ENCODE peak calls at places on chromosomes 7 and 10, in four cellular contexts. N is astrocyte of the spinal cord, I is heart left ventricle, Y is brain microvascular endothelial cell. W is an unnamed sample.

GRCh38 chr7:148772297-148773089 is 73.8 kb downstream of the CUL1 start:
- DNase-seq in N (peak), I (no peak), Y (peak), W (no peak)

GRCh38 chr7:128114806-128115205 is 83.6 kb upstream of the LRRC4 start:
- DNase-seq in N (no peak), I (no peak), Y (no peak), W (no peak)

GRCh38 chr7:130381468-130382312 is 1.4 kb downstream of the CPA1 start:
- DNase-seq in N (no peak), I (no peak), Y (no peak), W (no peak)

GRCh38 chr7:75951506-75951905 is 36.6 kb downstream of the POR start:
- DNase-seq in N (no peak), I (peak), Y (peak), W (no peak)

GRCh38 chr10:80609331-80609730 is 71.6 kb downstream of the SH2D4B start:
- DNase-seq in N (no peak), I (no peak), Y (no peak), W (no peak)

GRCh38 chr7:26291699-26292538 is at the start of gene SNX10:
- DNase-seq in N (no peak), I (peak), Y (no peak), W (peak)

GRCh38 chr10:119090968-119091367 is 10.4 kb upstream of the EIF3A start:
- DNase-seq in N (peak), I (no peak), Y (peak), W (no peak)

GRCh38 chr10:102624751-102625330 is 19.4 kb upstream of the TRIM8 start:
- DNase-seq in N (no peak), I (no peak), Y (no peak), W (no peak)

GRCh38 chr7:1607686-1608085 is 37.9 kb upstream of the PSMG3 start:
- DNase-seq in N (no peak), I (no peak), Y (no peak), W (no peak)

GRCh38 chr10:96685297-96685696 is 35.0 kb downstream of the PIK3AP1 start:
- DNase-seq in N (no peak), I (no peak), Y (no peak), W (no peak)

GRCh38 chr7:98541101-98541500 is 76.0 kb upstream of the NPTX2 start:
- DNase-seq in N (no peak), I (no peak), Y (no peak), W (no peak)

GRCh38 chr7:2918406-2918805 is 74.3 kb upstream of the GNA12 start:
- DNase-seq in N (no peak), I (no peak), Y (no peak), W (no peak)

GRCh38 chr7:73904219-73905136 is 43.5 kb downstream of the TMEM270 start:
- DNase-seq in N (peak), I (no peak), Y (no peak), W (no peak)

GRCh38 chr10:1297566-1298301 is 241.5 kb downstream of the WDR37 start:
- DNase-seq in N (no peak), I (no peak), Y (no peak), W (no peak)

GRCh38 chr10:133422223-133422820 is 2.1 kb downstream of the SPRN start:
- DNase-seq in N (no peak), I (no peak), Y (no peak), W (no peak)

GRCh38 chr10:44713307-44713706 is 197.8 kb upstream of the TMEM72 start:
- DNase-seq in N (no peak), I (no peak), Y (no peak), W (no peak)

GRCh38 chr10:120426306-120426705 is 30.7 kb upstream of the PLPP4 start:
- DNase-seq in N (peak), I (no peak), Y (peak), W (no peak)

GRCh38 chr10:48533951-48534720 is 70.7 kb downstream of the ARHGAP22 start:
- DNase-seq in N (peak), I (no peak), Y (no peak), W (no peak)

GRCh38 chr10:24858244-24858907 is 94.0 kb downstream of the PRTFDC1 start:
- DNase-seq in N (peak), I (peak), Y (peak), W (no peak)

GRCh38 chr7:150406565-150407421 is 27.7 kb downstream of the ZNF775 start:
- DNase-seq in N (no peak), I (peak), Y (no peak), W (peak)

GRCh38 chr10:46272863-46273415 is 13.9 kb upstream of the ANTXRL start:
- DNase-seq in N (no peak), I (no peak), Y (no peak), W (peak)

GRCh38 chr7:79837915-79838314 is 296.7 kb upstream of the GNAI1 start:
- DNase-seq in N (no peak), I (no peak), Y (no peak), W (no peak)

GRCh38 chr7:45033261-45033930 is 33.4 kb downstream of the CCM2 start:
- DNase-seq in N (peak), I (no peak), Y (peak), W (no peak)

GRCh38 chr7:17774248-17774647 is 166.0 kb downstream of the SNX13 start:
- DNase-seq in N (peak), I (peak), Y (peak), W (no peak)

GRCh38 chr10:11875183-11875498 is 52.0 kb downstream of the PROSER2 start:
- DNase-seq in N (no peak), I (no peak), Y (no peak), W (no peak)

GRCh38 chr10:35372329-35372728 is 36.0 kb downstream of the CCNY start:
- DNase-seq in N (peak), I (peak), Y (no peak), W (no peak)

GRCh38 chr10:26380815-26381214 is 57.3 kb upstream of the APBB1IP start:
- DNase-seq in N (no peak), I (no peak), Y (no peak), W (no peak)

GRCh38 chr7:25382175-25382574 is 153.9 kb upstream of the NPVF start:
- DNase-seq in N (no peak), I (no peak), Y (no peak), W (no peak)

GRCh38 chr7:49060743-49061142 is 136.4 kb downstream of the CDC14C start:
- DNase-seq in N (no peak), I (no peak), Y (no peak), W (no peak)

GRCh38 chr7:11758627-11759111 is 73.3 kb downstream of the THSD7A start:
- DNase-seq in N (peak), I (no peak), Y (no peak), W (no peak)

GRCh38 chr7:954330-955238 is at the start of gene ADAP1:
- DNase-seq in N (no peak), I (peak), Y (no peak), W (peak)

GRCh38 chr10:13219685-13220670 is 14.2 kb downstream of the UCMA start:
- DNase-seq in N (peak), I (no peak), Y (no peak), W (no peak)

GRCh38 chr10:12067336-12067735 is 1.4 kb upstream of the DHTKD1 start:
- DNase-seq in N (peak), I (no peak), Y (peak), W (no peak)

GRCh38 chr10:69061305-69062161 is 26.4 kb upstream of the SRGN start:
- DNase-seq in N (peak), I (peak), Y (peak), W (no peak)

GRCh38 chr7:47100815-47101435 is 481.0 kb downstream of the TNS3 start:
- DNase-seq in N (peak), I (peak), Y (peak), W (no peak)
- TF ChIP-seq CTCF in N (peak), I (peak), Y (peak), W (no peak)

GRCh38 chr10:117318909-117319308 is 56.3 kb downstream of the PDZD8 start:
- DNase-seq in N (peak), I (no peak), Y (no peak), W (no peak)
- TF ChIP-seq CTCF in N (peak), I (no peak), Y (peak), W (no peak)

DNA sequence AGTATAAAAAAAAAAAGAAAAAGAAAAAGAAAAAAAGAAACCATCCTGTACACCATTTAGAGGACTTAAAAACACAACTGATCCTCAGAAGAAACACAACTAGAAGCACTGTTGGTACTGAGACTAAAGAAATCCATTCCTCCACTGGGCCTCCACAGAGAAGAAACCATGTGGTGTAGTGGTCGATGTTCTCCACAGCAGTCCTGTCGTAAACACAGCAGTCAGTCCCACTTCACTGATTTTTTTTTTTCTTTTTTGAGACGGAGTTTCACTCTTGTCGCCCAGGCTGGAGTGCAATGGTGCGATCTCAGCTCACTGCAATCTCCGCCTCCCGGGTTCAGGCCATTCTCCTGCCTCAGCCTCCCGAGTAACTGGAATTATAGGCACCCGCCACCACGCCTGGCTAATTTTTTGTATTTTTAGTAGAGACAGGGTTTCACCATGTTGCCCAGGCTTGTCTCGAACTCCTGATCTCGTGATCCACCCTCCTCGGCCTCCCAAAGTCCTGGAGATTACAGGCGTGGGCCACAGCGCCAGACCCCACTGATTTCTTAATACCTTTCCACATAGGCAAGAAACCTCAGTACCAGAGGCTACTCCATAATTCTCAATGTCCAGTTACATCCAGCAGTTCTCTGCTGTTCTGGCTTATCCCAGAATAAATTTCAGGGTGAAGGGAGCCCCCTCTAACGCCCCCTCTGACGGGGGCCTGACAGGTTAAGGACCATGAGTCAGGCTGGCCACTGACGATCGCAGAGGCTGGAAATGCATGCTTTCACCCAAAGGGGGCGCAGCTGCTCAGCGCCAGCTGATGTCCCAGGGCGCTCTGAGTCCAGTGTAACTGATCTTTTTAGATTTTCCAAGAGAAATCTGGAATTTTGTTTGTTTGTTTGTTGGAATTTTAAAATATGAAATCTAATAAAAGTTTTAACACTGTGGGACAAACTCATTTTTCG is 24.8 kb upstream of the FFAR4 start:
- DNase-seq in N (peak), I (peak), Y (peak), W (no peak)
- TF ChIP-seq CTCF in N (peak), I (peak), Y (peak), W (no peak)

GRCh38 chr7:133668296-133669060 is 415.6 kb downstream of the EXOC4 start:
- DNase-seq in N (no peak), I (no peak), Y (no peak), W (no peak)
- TF ChIP-seq CTCF in N (no peak), I (no peak), Y (no peak), W (no peak)

GRCh38 chr7:36045275-36045674 is 107.8 kb upstream of the EEPD1 start:
- DNase-seq in N (no peak), I (no peak), Y (no peak), W (no peak)

GRCh38 chr7:36048902-36049240 is 104.2 kb upstream of the EEPD1 start:
- DNase-seq in N (no peak), I (no peak), Y (no peak), W (no peak)

GRCh38 chr7:36045830-36046341 is 107.2 kb upstream of the EEPD1 start:
- DNase-seq in N (no peak), I (no peak), Y (no peak), W (no peak)

GRCh38 chr7:36048141-36048901 is 104.7 kb upstream of the EEPD1 start:
- DNase-seq in N (peak), I (no peak), Y (peak), W (no peak)

DNA sequence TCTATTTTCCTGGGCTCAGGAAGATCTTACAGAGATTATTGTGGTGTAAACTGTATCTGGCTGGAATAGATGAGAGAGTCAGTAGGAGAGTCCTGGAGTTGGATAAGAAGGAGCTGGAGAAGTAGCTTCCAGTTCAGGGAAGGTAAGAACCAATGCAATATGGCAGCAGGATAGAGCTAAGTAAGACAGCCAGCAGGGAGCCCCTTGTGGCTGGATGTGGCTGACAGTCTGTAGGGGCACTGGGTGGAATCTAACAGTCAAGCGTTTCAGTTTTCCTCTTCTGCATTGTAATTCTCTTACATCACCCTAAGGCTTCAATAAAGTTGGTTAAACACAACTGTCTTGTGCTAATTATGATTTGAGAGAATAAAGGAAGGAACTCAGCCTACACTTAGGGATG is 105.8 kb upstream of the EEPD1 start:
- DNase-seq in N (no peak), I (no peak), Y (no peak), W (no peak)
- TF ChIP-seq CTCF in N (no peak), I (no peak), Y (peak), W (no peak)

GRCh38 chr10:115441907-115442520 is 348.8 kb downstream of the ATRNL1 start:
- DNase-seq in N (no peak), I (no peak), Y (no peak), W (no peak)
- TF ChIP-seq CTCF in N (no peak), I (no peak), Y (peak), W (no peak)